ENCODE peak calls at places on chromosome 12, in seven cellular contexts. Q is activated CD4-positive, alpha-beta T cell treated with anti-CD3 and anti-CD28 coated beads, Interleukin-2, amount 50 U/mL, for 1 hour; S is A172; B is WTC11; U is HuH-7; P is astrocyte of the spinal cord; X is NCI-H460. A is an unnamed sample.

GRCh38 chr12:19799886-19800602 is 360.8 kb downstream of the AEBP2 start:
- DNase-seq in Q (no peak), S (no peak), B (no peak), U (no peak), P (peak), X (no peak), A (no peak)

GRCh38 chr12:121673013-121673441 is 3.6 kb upstream of the MORN3 start:
- DNase-seq in Q (no peak), S (no peak), B (no peak), U (no peak), P (no peak), X (no peak), A (no peak)

GRCh38 chr12:97093187-97093683 is 186.2 kb downstream of the NEDD1 start:
- DNase-seq in Q (no peak), S (no peak), B (no peak), U (no peak), P (no peak), X (no peak), A (no peak)

GRCh38 chr12:38771871-38772270 is 133.5 kb downstream of the CPNE8 start:
- DNase-seq in Q (no peak), S (peak), B (no peak), U (no peak), P (no peak), X (no peak), A (no peak)

GRCh38 chr12:122031342-122032216 is 9.9 kb downstream of the BCL7A start:
- DNase-seq in Q (peak), S (peak), B (peak), U (peak), P (no peak), X (no peak), A (no peak)

GRCh38 chr12:100593490-100593889 is 20.0 kb downstream of the GAS2L3 start:
- DNase-seq in Q (no peak), S (peak), B (no peak), U (no peak), P (peak), X (no peak), A (peak)

GRCh38 chr12:43848786-43849185 is 12.9 kb downstream of the TMEM117 start:
- DNase-seq in Q (no peak), S (peak), B (no peak), U (no peak), P (no peak), X (no peak), A (peak)

GRCh38 chr12:98745578-98746391 is 100.7 kb downstream of the APAF1 start:
- DNase-seq in Q (peak), S (no peak), B (peak), U (no peak), P (no peak), X (no peak), A (no peak)

A was measured in LHCN-M2.